ENCODE peak calls at places on chromosomes 5 and 9, in ten cellular contexts. R is IMR-90, D is breast epithelium, T is lower leg skin, V is stomach, O is body of pancreas, X is adrenal gland, C is HCT116, Z is prostate gland, W is spleen. K is an unnamed sample.

GRCh38 chr9:110555971-110556370 is 23.6 kb downstream of the SVEP1 start:
- DNase-seq in W (no peak), X (peak; percentile 82), D (peak; percentile 46), T (peak; percentile 72), V (peak; percentile 28), Z (no peak), O (peak; percentile 70), C (no peak), R (peak; percentile 88), K (no peak)

GRCh38 chr5:97820138-97820537 is 637.1 kb upstream of the RIOK2 start:
- DNase-seq in W (no peak), C (no peak), T (no peak), R (no peak), D (no peak), Z (no peak), X (no peak), O (no peak), V (no peak), K (no peak)

GRCh38 chr5:175629793-175630192 is 28.1 kb upstream of the HRH2 start:
- DNase-seq in O (no peak), V (no peak), C (no peak), Z (no peak), D (no peak), R (no peak), X (no peak), W (no peak), T (no peak), K (no peak)

GRCh38 chr9:70110194-70111041 is 66.8 kb downstream of the MAMDC2 start:
- DNase-seq in Z (no peak), C (no peak), V (no peak), O (no peak), X (no peak), R (peak; percentile 83), D (no peak), T (no peak), W (no peak), K (no peak)

GRCh38 chr5:145247745-145248040 is 587.4 kb downstream of the PRELID2 start:
- DNase-seq in X (no peak), D (no peak), W (no peak), C (no peak), T (no peak), V (no peak), Z (no peak), R (peak; percentile 14), O (no peak), K (no peak)

GRCh38 chr5:174355208-174355612 is 309.7 kb downstream of the NSG2 start:
- DNase-seq in X (no peak), V (no peak), Z (no peak), W (no peak), T (no peak), O (peak; percentile 3), D (no peak), C (no peak), R (peak; percentile 66), K (no peak)

GRCh38 chr5:42015681-42016080 is 90.6 kb downstream of the FBXO4 start:
- DNase-seq in V (no peak), Z (no peak), R (peak; percentile 4), D (no peak), C (no peak), O (no peak), W (no peak), T (no peak), X (no peak), K (no peak)

GRCh38 chr9:122127396-122127798 is 32.2 kb downstream of the NDUFA8 start:
- DNase-seq in X (no peak), W (no peak), Z (no peak), T (no peak), D (no peak), C (no peak), R (no peak), O (no peak), V (no peak), K (no peak)

GRCh38 chr5:106399381-106399780 is 1271.4 kb downstream of the EFNA5 start:
- DNase-seq in C (no peak), W (no peak), X (no peak), D (no peak), R (peak; percentile 84), T (no peak), Z (no peak), O (no peak), V (no peak), K (no peak)

GRCh38 chr9:78807286-78807685 is 510.4 kb downstream of the PSAT1 start:
- DNase-seq in V (no peak), O (no peak), D (no peak), W (no peak), Z (no peak), C (no peak), T (no peak), R (no peak), X (no peak), K (no peak)

GRCh38 chr5:71973563-71973962 is 133.7 kb upstream of the MAP1B start:
- DNase-seq in R (no peak), X (no peak), W (no peak), O (no peak), D (no peak), V (no peak), T (no peak), Z (no peak), C (no peak), K (no peak)

GRCh38 chr5:71974165-71974564 is 133.1 kb upstream of the MAP1B start:
- DNase-seq in R (no peak), D (peak; percentile 23), V (no peak), T (peak; percentile 70), Z (peak; percentile 8), C (no peak), X (peak; percentile 77), O (peak; percentile 56), W (no peak), K (no peak)

GRCh38 chr5:71971862-71972261 is 135.4 kb upstream of the MAP1B start:
- DNase-seq in X (no peak), O (no peak), D (no peak), V (no peak), T (no peak), R (no peak), W (no peak), C (no peak), Z (no peak), K (no peak)

GRCh38 chr5:71974622-71975021 is 132.7 kb upstream of the MAP1B start:
- DNase-seq in D (no peak), R (no peak), C (no peak), W (no peak), V (no peak), X (no peak), T (no peak), O (no peak), Z (no peak), K (no peak)

DNA sequence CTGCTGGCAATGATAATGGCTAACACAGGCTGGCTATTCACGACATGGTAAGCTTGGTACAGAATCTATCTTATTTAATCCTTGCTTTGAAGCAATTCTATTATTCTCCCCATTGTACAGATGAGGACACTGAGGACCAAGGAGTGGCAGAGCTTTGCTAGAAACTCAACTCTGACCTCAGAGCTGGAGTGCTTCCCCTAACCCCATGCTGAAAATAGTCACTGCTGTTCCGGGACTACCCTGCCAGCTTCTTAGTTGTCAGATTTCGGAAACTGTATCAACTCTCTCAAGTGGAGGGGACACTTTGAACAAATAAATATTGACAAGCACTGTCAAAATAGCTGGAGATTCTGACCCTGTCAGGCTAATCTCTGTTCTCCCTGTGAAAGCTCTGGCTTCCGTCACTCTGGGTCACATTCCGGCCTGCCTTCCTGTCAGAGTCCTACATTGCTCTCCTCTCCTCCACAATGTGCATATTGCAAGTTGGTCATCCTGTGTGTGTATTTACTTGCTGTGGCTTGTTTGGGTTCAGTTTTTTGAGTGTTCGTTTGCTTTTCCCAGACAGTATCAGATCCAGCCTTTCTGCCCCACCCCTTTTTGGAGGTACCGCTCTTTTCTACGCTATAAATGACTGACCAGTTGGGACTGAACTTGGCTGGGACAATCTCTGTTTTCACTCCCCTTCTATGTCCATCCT is 134.3 kb upstream of the MAP1B start:
- DNase-seq in D (no peak), C (no peak), V (no peak), O (peak; percentile 6), Z (peak; percentile 12), T (no peak), W (no peak), R (no peak), X (peak; percentile 73), K (no peak)
- TF ChIP-seq POLR2A in D (no peak), C (no peak), V (no peak), O (no peak), Z (no peak), T (no peak), W (no peak), R (no peak), X (no peak), K (no peak)

DNA sequence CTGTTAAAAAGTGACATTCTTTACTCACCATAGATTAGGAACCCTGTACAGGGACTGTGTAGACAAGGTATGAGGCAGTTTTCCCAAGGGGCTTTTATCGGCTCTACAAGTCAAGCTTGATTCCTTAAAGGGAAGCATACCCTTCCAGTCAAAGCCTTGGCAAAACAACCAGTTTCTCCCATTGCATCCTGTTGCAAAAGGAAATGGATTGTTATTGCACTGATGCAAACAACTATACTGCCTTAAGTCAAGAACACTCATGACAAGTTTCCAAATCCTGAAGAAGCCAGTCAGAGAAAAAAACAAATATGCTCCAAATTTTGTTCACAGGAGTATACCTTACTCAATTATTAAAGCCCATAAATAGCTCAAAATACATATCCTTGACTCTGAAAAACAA is 67.5 kb downstream of the RGMB start:
- DNase-seq in D (no peak), Z (no peak), W (no peak), T (no peak), X (no peak), O (no peak), C (no peak), R (no peak), V (no peak), K (no peak)
- TF ChIP-seq POLR2A in D (no peak), Z (no peak), W (no peak), T (no peak), X (no peak), O (no peak), C (no peak), R (no peak), V (no peak), K (no peak)

DNA sequence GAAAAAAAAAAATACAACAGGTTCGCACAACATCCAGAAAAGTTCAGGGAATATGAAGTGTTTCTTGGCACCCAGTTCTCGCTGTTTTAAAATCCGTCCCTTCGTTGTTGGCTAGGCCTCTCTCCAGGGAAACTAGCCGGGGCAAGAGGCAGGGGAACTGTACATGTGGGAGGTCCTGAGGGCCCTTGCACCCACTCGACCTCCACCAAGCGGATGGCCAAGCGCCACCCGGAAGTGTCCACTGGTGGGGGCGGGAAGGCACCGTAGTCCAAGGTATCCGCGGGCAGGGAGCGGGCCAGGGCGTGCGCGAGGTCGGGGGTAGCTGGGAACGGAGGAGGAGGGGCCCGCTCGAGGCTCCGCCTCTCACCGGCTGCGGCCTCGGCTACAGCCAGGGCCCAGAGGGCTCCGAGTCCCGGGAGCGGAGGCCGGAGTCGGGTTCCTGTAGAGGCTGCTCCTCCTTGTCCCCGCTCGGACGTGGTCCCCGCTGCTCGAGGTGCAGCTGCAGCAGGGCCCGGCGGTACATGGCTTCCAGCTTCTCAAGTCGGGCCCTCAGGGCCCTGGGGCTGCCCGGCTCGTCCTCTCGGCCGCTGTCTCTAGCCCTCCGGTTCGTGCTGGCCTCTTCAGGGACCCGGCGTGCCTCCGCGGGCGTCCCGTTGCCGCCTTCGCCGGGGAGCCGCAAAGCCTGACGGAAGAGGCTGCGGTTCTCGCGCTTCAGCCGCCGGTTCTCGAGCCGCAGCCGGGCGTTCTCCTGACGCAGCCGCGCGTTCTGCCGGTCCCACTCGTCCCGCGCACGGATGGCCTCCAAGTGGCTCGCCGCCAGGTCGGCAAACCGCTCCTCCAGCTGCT is 720 bp downstream of the TUSC1 start:
- DNase-seq in Z (peak; percentile 81), X (peak; percentile 90), T (peak; percentile 58), W (peak; percentile 89), V (peak; percentile 86), R (peak; percentile 55), O (peak; percentile 89), C (no peak), D (peak; percentile 81), K (no peak)
- TF ChIP-seq POLR2A in Z (peak; percentile 72), X (peak; percentile 37), T (no peak), W (no peak), V (peak; percentile 24), R (no peak), O (peak; percentile 91), C (no peak), D (peak; percentile 65), K (peak; percentile 41)

GRCh38 chr9:113541019-113541900 is 77.7 kb downstream of the RGS3 start:
- DNase-seq in R (peak; percentile 55), W (peak; percentile 64), V (peak; percentile 69), X (peak; percentile 88), Z (no peak), C (peak; percentile 54), O (peak; percentile 66), T (no peak), D (no peak), K (no peak)
- TF ChIP-seq POLR2A in R (no peak), W (no peak), V (no peak), X (no peak), Z (no peak), C (peak; percentile 36), O (peak; percentile 9), T (no peak), D (no peak), K (no peak)

K was measured in esophagus squamous epithelium.